ENCODE peak calls at places on chromosomes 1 and 21, in ten cellular contexts. H is RWPE1; M is stimulated activated CD4-positive, alpha-beta T cell treated with anti-CD3 and anti-CD28 coated beads, Interleukin-2, amount 100 ng/mL, for 48 hours; A is breast epithelium; Y is A549; W is EH; I is C1 segment of cervical spinal cord; D is heart right ventricle; V is thoracic aorta; Q is progenitor cell of endocrine pancreas. F is an unnamed sample.

GRCh38 chr1:230982698-230983097 is 3.8 kb downstream of the ARV1 start:
- DNase-seq in I (no peak), D (no peak), Y (no peak), M (no peak), H (no peak), V (no peak), W (peak), A (no peak), Q (no peak), F (no peak)

GRCh38 chr1:80656011-80656627 is 1144.6 kb upstream of the ADGRL2 start:
- DNase-seq in D (no peak), M (no peak), Y (peak), I (no peak), H (peak), W (no peak), A (no peak), V (no peak), Q (peak), F (no peak)

GRCh38 chr1:30798389-30798951 is 40.9 kb upstream of the LAPTM5 start:
- DNase-seq in Y (no peak), D (peak), W (no peak), M (no peak), A (no peak), I (peak), V (no peak), Q (no peak), H (no peak), F (no peak)

GRCh38 chr1:54716299-54717047 is 812 bp downstream of the TTC4 start:
- DNase-seq in I (no peak), D (no peak), M (no peak), H (peak), V (no peak), A (no peak), Y (no peak), Q (no peak), W (peak), F (no peak)

GRCh38 chr1:53595906-53596305 is 136.7 kb downstream of the DMRTB1 start:
- DNase-seq in Y (no peak), Q (no peak), M (no peak), V (no peak), H (no peak), A (no peak), I (no peak), D (no peak), W (no peak), F (no peak)

GRCh38 chr1:160810486-160810885 is 14.5 kb downstream of the LY9 start:
- DNase-seq in M (no peak), Q (no peak), H (no peak), D (no peak), W (no peak), I (no peak), Y (no peak), A (no peak), V (no peak), F (no peak)

GRCh38 chr1:151832318-151832984 is 849 bp upstream of the RORC start:
- DNase-seq in Q (no peak), Y (no peak), V (no peak), A (peak), W (peak), I (peak), H (peak), M (no peak), D (peak), F (no peak)

GRCh38 chr1:240152611-240153297 is 61.1 kb downstream of the FMN2 start:
- DNase-seq in I (no peak), Q (no peak), Y (no peak), M (no peak), H (no peak), A (no peak), V (no peak), W (peak), D (no peak), F (no peak)

GRCh38 chr1:30321996-30322858 is 401.2 kb downstream of the MATN1 start:
- DNase-seq in Q (no peak), I (no peak), A (no peak), M (no peak), D (no peak), W (no peak), V (no peak), Y (no peak), H (no peak), F (no peak)

GRCh38 chr1:15816674-15817073 is 9.2 kb upstream of the UQCRHL start:
- DNase-seq in W (no peak), Q (no peak), M (no peak), I (no peak), V (no peak), H (no peak), A (no peak), Y (no peak), D (no peak), F (no peak)

GRCh38 chr1:225998560-225999226 is 450 bp downstream of the SDE2 start:
- DNase-seq in Q (no peak), Y (peak), H (peak), V (no peak), I (no peak), W (peak), A (no peak), M (no peak), D (no peak), F (no peak)

GRCh38 chr1:22143065-22143514 is at the start of gene WNT4:
- DNase-seq in M (no peak), Q (peak), W (peak), I (no peak), H (peak), A (no peak), Y (peak), D (peak), V (no peak), F (peak)

GRCh38 chr1:208270679-208271111 is 26.5 kb upstream of the PLXNA2 start:
- DNase-seq in D (no peak), A (no peak), I (no peak), M (no peak), Y (no peak), H (no peak), V (no peak), Q (no peak), W (peak), F (no peak)

GRCh38 chr1:235074335-235075120 is 54.1 kb downstream of the TOMM20 start:
- DNase-seq in A (peak), W (peak), Y (peak), I (peak), M (peak), Q (no peak), D (peak), H (no peak), V (no peak), F (peak)

GRCh38 chr1:59146651-59147358 is 150.1 kb upstream of the FGGY start:
- DNase-seq in Q (peak), Y (peak), V (no peak), H (no peak), M (peak), W (peak), D (peak), I (no peak), A (no peak), F (peak)

GRCh38 chr1:199273837-199274379 is 635.1 kb downstream of the PTPRC start:
- DNase-seq in A (no peak), I (no peak), H (peak), Q (no peak), M (no peak), W (peak), D (no peak), V (no peak), Y (no peak), F (no peak)

GRCh38 chr1:225973158-225973557 is 26.0 kb downstream of the SDE2 start:
- DNase-seq in M (no peak), I (no peak), H (peak), A (no peak), V (no peak), Y (no peak), Q (no peak), W (no peak), D (no peak), F (no peak)

GRCh38 chr21:42319368-42319767 is 4.2 kb upstream of the TFF3 start:
- DNase-seq in M (no peak), W (no peak), H (no peak), V (no peak), D (no peak), I (no peak), Q (no peak), A (no peak), Y (no peak), F (no peak)

GRCh38 chr1:22332166-22332717 is 119.4 kb upstream of the ZBTB40 start:
- DNase-seq in Y (no peak), H (no peak), Q (no peak), W (no peak), A (no peak), D (no peak), M (no peak), I (no peak), V (no peak), F (no peak)

GRCh38 chr1:54167422-54168139 is 14.8 kb upstream of the CDCP2 start:
- DNase-seq in Y (no peak), I (no peak), M (no peak), A (no peak), W (peak), Q (no peak), H (peak), V (no peak), D (no peak), F (no peak)

GRCh38 chr1:54965624-54966340 is 14.6 kb upstream of the TMEM61 start:
- DNase-seq in Y (no peak), Q (no peak), D (peak), H (no peak), V (no peak), A (no peak), M (no peak), I (no peak), W (peak), F (peak)

GRCh38 chr1:194693244-194693643 is 1506.8 kb upstream of the B3GALT2 start:
- DNase-seq in D (no peak), W (no peak), Q (no peak), V (no peak), A (no peak), I (no peak), H (no peak), Y (no peak), M (no peak), F (no peak)

GRCh38 chr1:203100163-203100867 is 14.5 kb upstream of the MYOG start:
- DNase-seq in D (no peak), I (no peak), V (no peak), H (no peak), Y (no peak), W (no peak), A (no peak), M (no peak), Q (no peak), F (no peak)

GRCh38 chr1:53582211-53583020 is 123.2 kb downstream of the DMRTB1 start:
- DNase-seq in D (no peak), M (no peak), I (no peak), A (no peak), V (no peak), Q (no peak), Y (no peak), H (no peak), W (no peak), F (peak)

GRCh38 chr1:2322065-2322571 is 69.2 kb downstream of the MORN1 start:
- DNase-seq in Y (no peak), W (peak), H (peak), D (peak), Q (peak), A (peak), M (no peak), V (peak), I (no peak), F (no peak)

GRCh38 chr21:16912075-16912474 is 600.8 kb upstream of the CXADR start:
- DNase-seq in H (no peak), W (no peak), A (no peak), Y (no peak), I (no peak), D (no peak), Q (no peak), V (no peak), M (no peak), F (no peak)

GRCh38 chr1:201760516-201760915 is 68.4 kb upstream of the IPO9 start:
- DNase-seq in A (no peak), M (no peak), Q (no peak), V (no peak), I (no peak), H (no peak), D (no peak), W (peak), Y (no peak), F (no peak)

GRCh38 chr21:45530423-45531113 is 11.7 kb downstream of the SLC19A1 start:
- DNase-seq in Q (no peak), D (peak), Y (no peak), H (no peak), W (no peak), V (no peak), M (no peak), A (no peak), I (no peak), F (no peak)

GRCh38 chr1:228742535-228742934 is 7.3 kb downstream of the RHOU start:
- DNase-seq in M (no peak), Q (no peak), Y (no peak), H (no peak), V (no peak), W (no peak), A (no peak), D (no peak), I (no peak), F (no peak)

GRCh38 chr1:30151826-30152225 is 571.6 kb downstream of the MATN1 start:
- DNase-seq in M (no peak), A (no peak), D (no peak), V (no peak), W (no peak), Y (no peak), Q (no peak), I (no peak), H (no peak), F (no peak)

GRCh38 chr1:168195199-168196135 is 16.7 kb downstream of the TIPRL start:
- DNase-seq in V (no peak), D (no peak), I (no peak), W (no peak), H (no peak), Y (no peak), Q (no peak), A (no peak), M (no peak), F (no peak)

GRCh38 chr1:75328691-75329090 is 194.5 kb downstream of the LHX8 start:
- DNase-seq in D (no peak), Q (no peak), V (no peak), M (no peak), H (no peak), Y (no peak), W (no peak), I (no peak), A (no peak), F (no peak)

GRCh38 chr1:187471555-187471954 is 642.8 kb downstream of the PLA2G4A start:
- DNase-seq in M (no peak), W (peak), Y (no peak), A (no peak), H (no peak), V (no peak), Q (no peak), I (no peak), D (no peak), F (no peak)

GRCh38 chr1:24101796-24102580 is 9.9 kb downstream of the MYOM3 start:
- DNase-seq in A (peak), Y (no peak), M (no peak), H (no peak), D (no peak), W (no peak), V (no peak), Q (no peak), I (no peak), F (no peak)

GRCh38 chr1:202571719-202572339 is 138.4 kb downstream of the SYT2 start:
- DNase-seq in A (no peak), W (peak), H (no peak), Y (peak), I (no peak), V (no peak), M (peak), Q (no peak), D (no peak), F (peak)

GRCh38 chr1:183249941-183250452 is 63.9 kb downstream of the LAMC2 start:
- DNase-seq in W (no peak), Y (no peak), A (no peak), Q (no peak), V (no peak), H (no peak), D (no peak), M (no peak), I (no peak), F (no peak)

GRCh38 chr1:186202174-186202843 is 172.7 kb downstream of the TPR start:
- DNase-seq in I (no peak), W (no peak), Y (no peak), Q (no peak), H (no peak), A (peak), M (no peak), V (peak), D (no peak), F (no peak)

GRCh38 chr1:193104496-193104905 is 713 bp downstream of the GLRX2 start:
- DNase-seq in Q (no peak), M (peak), D (peak), V (no peak), W (peak), Y (peak), A (peak), H (peak), I (peak), F (peak)

F was measured in MM.1S.